ENCODE peak calls at places on chromosomes 1 and 21, in nine cellular contexts. One of them, this sample, is unnamed.

GRCh38 chr1:180515857-180516388 is 13.5 kb upstream of the ACBD6 start:
- DNase-seq in T-helper 2 cell: no peak
- DNase-seq in fibroblast of the aortic adventitia: peak; percentile 93
- DNase-seq in iris pigment epithelial cell: peak; percentile 76
- DNase-seq in MCF 10A: peak; percentile 95
- DNase-seq in activated CD4-positive, alpha-beta T cell treated with anti-CD3 and anti-CD28 coated beads for 24 hours: peak; percentile 28
- DNase-seq in kidney tubule cell: peak; percentile 81
- DNase-seq in stimulated activated CD4-positive, alpha-beta T cell treated with anti-CD3 and anti-CD28 coated beads, Interleukin-4, amount 100 ng/mL, for 48 hours: peak; percentile 32
- DNase-seq in naive thymus-derived CD8-positive, alpha-beta T cell: peak; percentile 53
- DNase-seq in this sample: peak; percentile 72

GRCh38 chr1:17377325-17377953 is 5.4 kb downstream of the PADI6 start:
- DNase-seq in activated CD4-positive, alpha-beta T cell treated with anti-CD3 and anti-CD28 coated beads for 24 hours: no peak
- DNase-seq in naive thymus-derived CD8-positive, alpha-beta T cell: no peak
- DNase-seq in stimulated activated CD4-positive, alpha-beta T cell treated with anti-CD3 and anti-CD28 coated beads, Interleukin-4, amount 100 ng/mL, for 48 hours: no peak
- DNase-seq in iris pigment epithelial cell: no peak
- DNase-seq in fibroblast of the aortic adventitia: no peak
- DNase-seq in T-helper 2 cell: no peak
- DNase-seq in MCF 10A: no peak
- DNase-seq in kidney tubule cell: peak; percentile 5
- DNase-seq in this sample: peak; percentile 11

GRCh38 chr1:179038528-179039281 is 13.0 kb downstream of the FAM20B start:
- DNase-seq in activated CD4-positive, alpha-beta T cell treated with anti-CD3 and anti-CD28 coated beads for 24 hours: no peak
- DNase-seq in naive thymus-derived CD8-positive, alpha-beta T cell: no peak
- DNase-seq in fibroblast of the aortic adventitia: peak; percentile 43
- DNase-seq in kidney tubule cell: no peak
- DNase-seq in MCF 10A: peak; percentile 65
- DNase-seq in stimulated activated CD4-positive, alpha-beta T cell treated with anti-CD3 and anti-CD28 coated beads, Interleukin-4, amount 100 ng/mL, for 48 hours: no peak
- DNase-seq in iris pigment epithelial cell: peak; percentile 50
- DNase-seq in T-helper 2 cell: no peak
- DNase-seq in this sample: peak; percentile 83

GRCh38 chr1:41528106-41528505 is 43.6 kb upstream of the EDN2 start:
- DNase-seq in iris pigment epithelial cell: no peak
- DNase-seq in kidney tubule cell: no peak
- DNase-seq in MCF 10A: no peak
- DNase-seq in naive thymus-derived CD8-positive, alpha-beta T cell: no peak
- DNase-seq in fibroblast of the aortic adventitia: no peak
- DNase-seq in T-helper 2 cell: no peak
- DNase-seq in stimulated activated CD4-positive, alpha-beta T cell treated with anti-CD3 and anti-CD28 coated beads, Interleukin-4, amount 100 ng/mL, for 48 hours: no peak
- DNase-seq in activated CD4-positive, alpha-beta T cell treated with anti-CD3 and anti-CD28 coated beads for 24 hours: no peak
- DNase-seq in this sample: no peak

GRCh38 chr1:94067196-94067595 is 53.8 kb downstream of the ABCA4 start:
- DNase-seq in iris pigment epithelial cell: peak; percentile 91
- DNase-seq in MCF 10A: no peak
- DNase-seq in stimulated activated CD4-positive, alpha-beta T cell treated with anti-CD3 and anti-CD28 coated beads, Interleukin-4, amount 100 ng/mL, for 48 hours: no peak
- DNase-seq in activated CD4-positive, alpha-beta T cell treated with anti-CD3 and anti-CD28 coated beads for 24 hours: no peak
- DNase-seq in fibroblast of the aortic adventitia: peak; percentile 61
- DNase-seq in naive thymus-derived CD8-positive, alpha-beta T cell: no peak
- DNase-seq in kidney tubule cell: no peak
- DNase-seq in T-helper 2 cell: no peak
- DNase-seq in this sample: no peak

GRCh38 chr1:109509176-109510134 is at the start of gene AMIGO1:
- DNase-seq in kidney tubule cell: peak; percentile 48
- DNase-seq in MCF 10A: peak; percentile 49
- DNase-seq in iris pigment epithelial cell: peak; percentile 47
- DNase-seq in fibroblast of the aortic adventitia: peak; percentile 22
- DNase-seq in activated CD4-positive, alpha-beta T cell treated with anti-CD3 and anti-CD28 coated beads for 24 hours: peak; percentile 50
- DNase-seq in naive thymus-derived CD8-positive, alpha-beta T cell: peak; percentile 66
- DNase-seq in T-helper 2 cell: peak; percentile 39
- DNase-seq in stimulated activated CD4-positive, alpha-beta T cell treated with anti-CD3 and anti-CD28 coated beads, Interleukin-4, amount 100 ng/mL, for 48 hours: peak; percentile 63
- DNase-seq in this sample: peak; percentile 28

GRCh38 chr1:212721388-212722247 is 22.0 kb upstream of the BATF3 start:
- DNase-seq in naive thymus-derived CD8-positive, alpha-beta T cell: no peak
- DNase-seq in fibroblast of the aortic adventitia: peak; percentile 69
- DNase-seq in kidney tubule cell: peak; percentile 74
- DNase-seq in T-helper 2 cell: no peak
- DNase-seq in MCF 10A: peak; percentile 91
- DNase-seq in iris pigment epithelial cell: peak; percentile 71
- DNase-seq in stimulated activated CD4-positive, alpha-beta T cell treated with anti-CD3 and anti-CD28 coated beads, Interleukin-4, amount 100 ng/mL, for 48 hours: peak; percentile 52
- DNase-seq in activated CD4-positive, alpha-beta T cell treated with anti-CD3 and anti-CD28 coated beads for 24 hours: no peak
- DNase-seq in this sample: peak; percentile 40

GRCh38 chr1:94012686-94013330 is 103.6 kb upstream of the GCLM start:
- DNase-seq in kidney tubule cell: no peak
- DNase-seq in stimulated activated CD4-positive, alpha-beta T cell treated with anti-CD3 and anti-CD28 coated beads, Interleukin-4, amount 100 ng/mL, for 48 hours: no peak
- DNase-seq in iris pigment epithelial cell: no peak
- DNase-seq in naive thymus-derived CD8-positive, alpha-beta T cell: no peak
- DNase-seq in activated CD4-positive, alpha-beta T cell treated with anti-CD3 and anti-CD28 coated beads for 24 hours: no peak
- DNase-seq in T-helper 2 cell: no peak
- DNase-seq in MCF 10A: no peak
- DNase-seq in fibroblast of the aortic adventitia: peak; percentile 27
- DNase-seq in this sample: no peak

GRCh38 chr1:178098262-178098661 is 4.4 kb downstream of the RASAL2 start:
- DNase-seq in kidney tubule cell: no peak
- DNase-seq in fibroblast of the aortic adventitia: peak; percentile 33
- DNase-seq in T-helper 2 cell: no peak
- DNase-seq in stimulated activated CD4-positive, alpha-beta T cell treated with anti-CD3 and anti-CD28 coated beads, Interleukin-4, amount 100 ng/mL, for 48 hours: no peak
- DNase-seq in MCF 10A: no peak
- DNase-seq in activated CD4-positive, alpha-beta T cell treated with anti-CD3 and anti-CD28 coated beads for 24 hours: no peak
- DNase-seq in naive thymus-derived CD8-positive, alpha-beta T cell: no peak
- DNase-seq in iris pigment epithelial cell: peak; percentile 60
- DNase-seq in this sample: no peak

GRCh38 chr1:173294853-173295252 is 87.7 kb upstream of the TNFSF4 start:
- DNase-seq in kidney tubule cell: no peak
- DNase-seq in activated CD4-positive, alpha-beta T cell treated with anti-CD3 and anti-CD28 coated beads for 24 hours: no peak
- DNase-seq in stimulated activated CD4-positive, alpha-beta T cell treated with anti-CD3 and anti-CD28 coated beads, Interleukin-4, amount 100 ng/mL, for 48 hours: no peak
- DNase-seq in MCF 10A: no peak
- DNase-seq in naive thymus-derived CD8-positive, alpha-beta T cell: no peak
- DNase-seq in iris pigment epithelial cell: peak; percentile 66
- DNase-seq in T-helper 2 cell: no peak
- DNase-seq in fibroblast of the aortic adventitia: no peak
- DNase-seq in this sample: peak; percentile 41

GRCh38 chr1:59150537-59151386 is 146.1 kb upstream of the FGGY start:
- DNase-seq in activated CD4-positive, alpha-beta T cell treated with anti-CD3 and anti-CD28 coated beads for 24 hours: no peak
- DNase-seq in kidney tubule cell: peak; percentile 99
- DNase-seq in MCF 10A: peak; percentile 96
- DNase-seq in naive thymus-derived CD8-positive, alpha-beta T cell: no peak
- DNase-seq in stimulated activated CD4-positive, alpha-beta T cell treated with anti-CD3 and anti-CD28 coated beads, Interleukin-4, amount 100 ng/mL, for 48 hours: no peak
- DNase-seq in fibroblast of the aortic adventitia: peak; percentile 99
- DNase-seq in T-helper 2 cell: no peak
- DNase-seq in iris pigment epithelial cell: peak; percentile 94
- DNase-seq in this sample: peak; percentile 92

GRCh38 chr1:229130028-229130668 is 140.8 kb upstream of the RAB4A start:
- DNase-seq in T-helper 2 cell: no peak
- DNase-seq in MCF 10A: no peak
- DNase-seq in naive thymus-derived CD8-positive, alpha-beta T cell: no peak
- DNase-seq in stimulated activated CD4-positive, alpha-beta T cell treated with anti-CD3 and anti-CD28 coated beads, Interleukin-4, amount 100 ng/mL, for 48 hours: no peak
- DNase-seq in fibroblast of the aortic adventitia: no peak
- DNase-seq in kidney tubule cell: no peak
- DNase-seq in iris pigment epithelial cell: no peak
- DNase-seq in activated CD4-positive, alpha-beta T cell treated with anti-CD3 and anti-CD28 coated beads for 24 hours: no peak
- DNase-seq in this sample: no peak

GRCh38 chr21:33202464-33203363 is 27.0 kb upstream of the IFNAR2 start:
- DNase-seq in activated CD4-positive, alpha-beta T cell treated with anti-CD3 and anti-CD28 coated beads for 24 hours: no peak
- DNase-seq in fibroblast of the aortic adventitia: no peak
- DNase-seq in iris pigment epithelial cell: no peak
- DNase-seq in stimulated activated CD4-positive, alpha-beta T cell treated with anti-CD3 and anti-CD28 coated beads, Interleukin-4, amount 100 ng/mL, for 48 hours: no peak
- DNase-seq in T-helper 2 cell: no peak
- DNase-seq in naive thymus-derived CD8-positive, alpha-beta T cell: no peak
- DNase-seq in kidney tubule cell: peak; percentile 27
- DNase-seq in MCF 10A: peak; percentile 47
- DNase-seq in this sample: no peak

GRCh38 chr1:41898191-41898713 is 20.5 kb downstream of the HIVEP3 start:
- DNase-seq in stimulated activated CD4-positive, alpha-beta T cell treated with anti-CD3 and anti-CD28 coated beads, Interleukin-4, amount 100 ng/mL, for 48 hours: peak; percentile 70
- DNase-seq in naive thymus-derived CD8-positive, alpha-beta T cell: peak; percentile 63
- DNase-seq in MCF 10A: no peak
- DNase-seq in activated CD4-positive, alpha-beta T cell treated with anti-CD3 and anti-CD28 coated beads for 24 hours: peak; percentile 45
- DNase-seq in fibroblast of the aortic adventitia: peak; percentile 75
- DNase-seq in kidney tubule cell: peak; percentile 70
- DNase-seq in T-helper 2 cell: no peak
- DNase-seq in iris pigment epithelial cell: peak; percentile 80
- DNase-seq in this sample: no peak

GRCh38 chr1:7476402-7476801 is 294.7 kb upstream of the VAMP3 start:
- DNase-seq in iris pigment epithelial cell: no peak
- DNase-seq in naive thymus-derived CD8-positive, alpha-beta T cell: no peak
- DNase-seq in kidney tubule cell: no peak
- DNase-seq in activated CD4-positive, alpha-beta T cell treated with anti-CD3 and anti-CD28 coated beads for 24 hours: no peak
- DNase-seq in T-helper 2 cell: no peak
- DNase-seq in MCF 10A: no peak
- DNase-seq in fibroblast of the aortic adventitia: no peak
- DNase-seq in stimulated activated CD4-positive, alpha-beta T cell treated with anti-CD3 and anti-CD28 coated beads, Interleukin-4, amount 100 ng/mL, for 48 hours: no peak
- DNase-seq in this sample: no peak

GRCh38 chr1:71689635-71690034 is 592.7 kb downstream of the NEGR1 start:
- DNase-seq in kidney tubule cell: no peak
- DNase-seq in T-helper 2 cell: no peak
- DNase-seq in fibroblast of the aortic adventitia: no peak
- DNase-seq in MCF 10A: no peak
- DNase-seq in activated CD4-positive, alpha-beta T cell treated with anti-CD3 and anti-CD28 coated beads for 24 hours: no peak
- DNase-seq in naive thymus-derived CD8-positive, alpha-beta T cell: no peak
- DNase-seq in iris pigment epithelial cell: no peak
- DNase-seq in stimulated activated CD4-positive, alpha-beta T cell treated with anti-CD3 and anti-CD28 coated beads, Interleukin-4, amount 100 ng/mL, for 48 hours: no peak
- DNase-seq in this sample: no peak

GRCh38 chr1:10444248-10444647 is 5.6 kb upstream of the CORT start:
- DNase-seq in MCF 10A: no peak
- DNase-seq in T-helper 2 cell: no peak
- DNase-seq in iris pigment epithelial cell: no peak
- DNase-seq in fibroblast of the aortic adventitia: no peak
- DNase-seq in naive thymus-derived CD8-positive, alpha-beta T cell: no peak
- DNase-seq in kidney tubule cell: no peak
- DNase-seq in stimulated activated CD4-positive, alpha-beta T cell treated with anti-CD3 and anti-CD28 coated beads, Interleukin-4, amount 100 ng/mL, for 48 hours: no peak
- DNase-seq in activated CD4-positive, alpha-beta T cell treated with anti-CD3 and anti-CD28 coated beads for 24 hours: no peak
- DNase-seq in this sample: no peak

GRCh38 chr1:117697220-117697781 is 91.5 kb downstream of the TENT5C start:
- DNase-seq in naive thymus-derived CD8-positive, alpha-beta T cell: no peak
- DNase-seq in iris pigment epithelial cell: no peak
- DNase-seq in T-helper 2 cell: no peak
- DNase-seq in stimulated activated CD4-positive, alpha-beta T cell treated with anti-CD3 and anti-CD28 coated beads, Interleukin-4, amount 100 ng/mL, for 48 hours: no peak
- DNase-seq in fibroblast of the aortic adventitia: peak; percentile 42
- DNase-seq in activated CD4-positive, alpha-beta T cell treated with anti-CD3 and anti-CD28 coated beads for 24 hours: no peak
- DNase-seq in kidney tubule cell: no peak
- DNase-seq in MCF 10A: no peak
- DNase-seq in this sample: no peak

GRCh38 chr1:46474580-46474979 is 15.1 kb upstream of the DMBX1 start:
- DNase-seq in stimulated activated CD4-positive, alpha-beta T cell treated with anti-CD3 and anti-CD28 coated beads, Interleukin-4, amount 100 ng/mL, for 48 hours: no peak
- DNase-seq in activated CD4-positive, alpha-beta T cell treated with anti-CD3 and anti-CD28 coated beads for 24 hours: no peak
- DNase-seq in T-helper 2 cell: no peak
- DNase-seq in fibroblast of the aortic adventitia: no peak
- DNase-seq in iris pigment epithelial cell: no peak
- DNase-seq in MCF 10A: no peak
- DNase-seq in naive thymus-derived CD8-positive, alpha-beta T cell: no peak
- DNase-seq in kidney tubule cell: no peak
- DNase-seq in this sample: no peak

GRCh38 chr1:17903386-17903785 is 148.3 kb downstream of the ACTL8 start:
- DNase-seq in iris pigment epithelial cell: peak; percentile 42
- DNase-seq in MCF 10A: no peak
- DNase-seq in naive thymus-derived CD8-positive, alpha-beta T cell: no peak
- DNase-seq in stimulated activated CD4-positive, alpha-beta T cell treated with anti-CD3 and anti-CD28 coated beads, Interleukin-4, amount 100 ng/mL, for 48 hours: no peak
- DNase-seq in T-helper 2 cell: no peak
- DNase-seq in activated CD4-positive, alpha-beta T cell treated with anti-CD3 and anti-CD28 coated beads for 24 hours: no peak
- DNase-seq in kidney tubule cell: peak; percentile 70
- DNase-seq in fibroblast of the aortic adventitia: peak; percentile 17
- DNase-seq in this sample: no peak

GRCh38 chr1:180522204-180522497 is 19.8 kb upstream of the ACBD6 start:
- DNase-seq in kidney tubule cell: no peak
- DNase-seq in iris pigment epithelial cell: no peak
- DNase-seq in T-helper 2 cell: no peak
- DNase-seq in stimulated activated CD4-positive, alpha-beta T cell treated with anti-CD3 and anti-CD28 coated beads, Interleukin-4, amount 100 ng/mL, for 48 hours: no peak
- DNase-seq in naive thymus-derived CD8-positive, alpha-beta T cell: no peak
- DNase-seq in MCF 10A: peak; percentile 99
- DNase-seq in fibroblast of the aortic adventitia: no peak
- DNase-seq in activated CD4-positive, alpha-beta T cell treated with anti-CD3 and anti-CD28 coated beads for 24 hours: no peak
- DNase-seq in this sample: peak; percentile 85

GRCh38 chr1:219782311-219782710 is 146.0 kb downstream of the SLC30A10 start:
- DNase-seq in kidney tubule cell: no peak
- DNase-seq in naive thymus-derived CD8-positive, alpha-beta T cell: no peak
- DNase-seq in activated CD4-positive, alpha-beta T cell treated with anti-CD3 and anti-CD28 coated beads for 24 hours: no peak
- DNase-seq in stimulated activated CD4-positive, alpha-beta T cell treated with anti-CD3 and anti-CD28 coated beads, Interleukin-4, amount 100 ng/mL, for 48 hours: no peak
- DNase-seq in fibroblast of the aortic adventitia: no peak
- DNase-seq in iris pigment epithelial cell: no peak
- DNase-seq in T-helper 2 cell: no peak
- DNase-seq in MCF 10A: no peak
- DNase-seq in this sample: no peak

GRCh38 chr1:89794406-89794805 is 26.4 kb upstream of the LRRC8D start:
- DNase-seq in MCF 10A: no peak
- DNase-seq in stimulated activated CD4-positive, alpha-beta T cell treated with anti-CD3 and anti-CD28 coated beads, Interleukin-4, amount 100 ng/mL, for 48 hours: no peak
- DNase-seq in T-helper 2 cell: no peak
- DNase-seq in kidney tubule cell: peak; percentile 75
- DNase-seq in fibroblast of the aortic adventitia: peak; percentile 65
- DNase-seq in activated CD4-positive, alpha-beta T cell treated with anti-CD3 and anti-CD28 coated beads for 24 hours: no peak
- DNase-seq in iris pigment epithelial cell: peak; percentile 71
- DNase-seq in naive thymus-derived CD8-positive, alpha-beta T cell: no peak
- DNase-seq in this sample: no peak

GRCh38 chr1:42333662-42334239 is 1.3 kb downstream of the FOXJ3 start:
- DNase-seq in kidney tubule cell: no peak
- DNase-seq in T-helper 2 cell: no peak
- DNase-seq in stimulated activated CD4-positive, alpha-beta T cell treated with anti-CD3 and anti-CD28 coated beads, Interleukin-4, amount 100 ng/mL, for 48 hours: no peak
- DNase-seq in fibroblast of the aortic adventitia: peak; percentile 16
- DNase-seq in iris pigment epithelial cell: no peak
- DNase-seq in MCF 10A: peak; percentile 11
- DNase-seq in activated CD4-positive, alpha-beta T cell treated with anti-CD3 and anti-CD28 coated beads for 24 hours: no peak
- DNase-seq in naive thymus-derived CD8-positive, alpha-beta T cell: no peak
- DNase-seq in this sample: peak; percentile 28

GRCh38 chr21:45416619-45417018 is 11.7 kb downstream of the COL18A1 start:
- DNase-seq in naive thymus-derived CD8-positive, alpha-beta T cell: no peak
- DNase-seq in iris pigment epithelial cell: no peak
- DNase-seq in activated CD4-positive, alpha-beta T cell treated with anti-CD3 and anti-CD28 coated beads for 24 hours: no peak
- DNase-seq in T-helper 2 cell: no peak
- DNase-seq in fibroblast of the aortic adventitia: no peak
- DNase-seq in MCF 10A: no peak
- DNase-seq in kidney tubule cell: no peak
- DNase-seq in stimulated activated CD4-positive, alpha-beta T cell treated with anti-CD3 and anti-CD28 coated beads, Interleukin-4, amount 100 ng/mL, for 48 hours: no peak
- DNase-seq in this sample: no peak

GRCh38 chr1:109777436-109777835 is 13.7 kb upstream of the EPS8L3 start:
- DNase-seq in MCF 10A: no peak
- DNase-seq in stimulated activated CD4-positive, alpha-beta T cell treated with anti-CD3 and anti-CD28 coated beads, Interleukin-4, amount 100 ng/mL, for 48 hours: no peak
- DNase-seq in T-helper 2 cell: no peak
- DNase-seq in fibroblast of the aortic adventitia: no peak
- DNase-seq in kidney tubule cell: no peak
- DNase-seq in naive thymus-derived CD8-positive, alpha-beta T cell: no peak
- DNase-seq in activated CD4-positive, alpha-beta T cell treated with anti-CD3 and anti-CD28 coated beads for 24 hours: no peak
- DNase-seq in iris pigment epithelial cell: no peak
- DNase-seq in this sample: no peak

GRCh38 chr1:168098534-168099313 is 38.0 kb downstream of the GPR161 start:
- DNase-seq in kidney tubule cell: no peak
- DNase-seq in activated CD4-positive, alpha-beta T cell treated with anti-CD3 and anti-CD28 coated beads for 24 hours: no peak
- DNase-seq in fibroblast of the aortic adventitia: no peak
- DNase-seq in naive thymus-derived CD8-positive, alpha-beta T cell: no peak
- DNase-seq in T-helper 2 cell: no peak
- DNase-seq in stimulated activated CD4-positive, alpha-beta T cell treated with anti-CD3 and anti-CD28 coated beads, Interleukin-4, amount 100 ng/mL, for 48 hours: no peak
- DNase-seq in iris pigment epithelial cell: no peak
- DNase-seq in MCF 10A: no peak
- DNase-seq in this sample: no peak

This sample was measured in mammary epithelial cell.